ENCODE peak calls at places on chromosomes 11 and 22, in four cellular contexts. One of them, this sample, is unnamed.

GRCh38 chr11:108933630-108934029 is 268.8 kb downstream of the DDX10 start:
- DNase-seq in MV-4-11: no peak
- DNase-seq in MCF 10A: no peak
- DNase-seq in GDM1: no peak
- DNase-seq in this sample: no peak

GRCh38 chr11:71432761-71433647 is 15.2 kb downstream of the DHCR7 start:
- DNase-seq in MV-4-11: no peak
- DNase-seq in MCF 10A: no peak
- DNase-seq in GDM1: no peak
- DNase-seq in this sample: no peak

GRCh38 chr11:47099213-47099917 is 77.3 kb downstream of the ARFGAP2 start:
- DNase-seq in MV-4-11: no peak
- DNase-seq in MCF 10A: peak
- DNase-seq in GDM1: no peak
- DNase-seq in this sample: peak

GRCh38 chr11:13278620-13279486 is 1.3 kb downstream of the BMAL1 start:
- DNase-seq in MV-4-11: no peak
- DNase-seq in MCF 10A: peak
- DNase-seq in GDM1: no peak
- DNase-seq in this sample: no peak

GRCh38 chr11:126607776-126608625 is 252.5 kb downstream of the ST3GAL4 start:
- DNase-seq in MV-4-11: no peak
- DNase-seq in MCF 10A: no peak
- DNase-seq in GDM1: no peak
- DNase-seq in this sample: no peak

GRCh38 chr11:115581871-115582639 is 77.8 kb upstream of the CADM1 start:
- DNase-seq in MV-4-11: peak
- DNase-seq in MCF 10A: no peak
- DNase-seq in GDM1: no peak
- DNase-seq in this sample: peak

GRCh38 chr11:116658876-116659535 is 113.8 kb downstream of the BUD13 start:
- DNase-seq in MV-4-11: no peak
- DNase-seq in MCF 10A: no peak
- DNase-seq in GDM1: no peak
- DNase-seq in this sample: no peak

GRCh38 chr11:34243620-34244493 is 114.0 kb downstream of the ABTB2 start:
- DNase-seq in MV-4-11: peak
- DNase-seq in MCF 10A: peak
- DNase-seq in GDM1: no peak
- DNase-seq in this sample: peak

GRCh38 chr11:43632171-43632570 is 48.4 kb upstream of the HSD17B12 start:
- DNase-seq in MV-4-11: no peak
- DNase-seq in MCF 10A: no peak
- DNase-seq in GDM1: no peak
- DNase-seq in this sample: no peak

GRCh38 chr11:113563766-113564165 is 88.6 kb upstream of the DRD2 start:
- DNase-seq in MV-4-11: no peak
- DNase-seq in MCF 10A: no peak
- DNase-seq in GDM1: no peak
- DNase-seq in this sample: no peak

GRCh38 chr11:19398772-19399542 is 158.2 kb upstream of the E2F8 start:
- DNase-seq in MV-4-11: no peak
- DNase-seq in MCF 10A: peak
- DNase-seq in GDM1: no peak
- DNase-seq in this sample: no peak

GRCh38 chr11:104650234-104650633 is 248.0 kb downstream of the CASP12 start:
- DNase-seq in MV-4-11: no peak
- DNase-seq in MCF 10A: no peak
- DNase-seq in GDM1: no peak
- DNase-seq in this sample: no peak

GRCh38 chr11:96154802-96155520 is 188.0 kb downstream of the MAML2 start:
- DNase-seq in MV-4-11: no peak
- DNase-seq in MCF 10A: peak
- DNase-seq in GDM1: no peak
- DNase-seq in this sample: no peak

GRCh38 chr11:117528061-117528780 is 200.6 kb downstream of the CEP164 start:
- DNase-seq in MV-4-11: no peak
- DNase-seq in MCF 10A: no peak
- DNase-seq in GDM1: no peak
- DNase-seq in this sample: no peak

GRCh38 chr22:23790819-23791736 is 4.3 kb downstream of the SMARCB1 start:
- DNase-seq in MV-4-11: no peak
- DNase-seq in MCF 10A: no peak
- DNase-seq in GDM1: no peak
- DNase-seq in this sample: no peak

GRCh38 chr11:19259487-19260345 is 19.0 kb upstream of the E2F8 start:
- DNase-seq in MV-4-11: peak
- DNase-seq in MCF 10A: peak
- DNase-seq in GDM1: peak
- DNase-seq in this sample: peak

GRCh38 chr11:130760515-130761125 is 155.7 kb downstream of the SNX19 start:
- DNase-seq in MV-4-11: no peak
- DNase-seq in MCF 10A: no peak
- DNase-seq in GDM1: no peak
- DNase-seq in this sample: no peak

GRCh38 chr22:39243443-39244072 is 1.2 kb downstream of the PDGFB start:
- DNase-seq in MV-4-11: no peak
- DNase-seq in MCF 10A: no peak
- DNase-seq in GDM1: no peak
- DNase-seq in this sample: no peak

GRCh38 chr11:113574586-113574985 is 99.4 kb upstream of the DRD2 start:
- DNase-seq in MV-4-11: no peak
- DNase-seq in MCF 10A: no peak
- DNase-seq in GDM1: no peak
- DNase-seq in this sample: no peak

GRCh38 chr11:78203184-78203583 is 14.5 kb downstream of the USP35 start:
- DNase-seq in MV-4-11: no peak
- DNase-seq in MCF 10A: no peak
- DNase-seq in GDM1: no peak
- DNase-seq in this sample: no peak

GRCh38 chr11:8863838-8864237 is 47.2 kb upstream of the AKIP1 start:
- DNase-seq in MV-4-11: no peak
- DNase-seq in MCF 10A: peak
- DNase-seq in GDM1: no peak
- DNase-seq in this sample: no peak

GRCh38 chr11:47348859-47349258 is 3.6 kb downstream of the MYBPC3 start:
- DNase-seq in MV-4-11: peak
- DNase-seq in MCF 10A: peak
- DNase-seq in GDM1: peak
- DNase-seq in this sample: no peak

GRCh38 chr11:128343870-128344269 is 243.5 kb downstream of the ETS1 start:
- DNase-seq in MV-4-11: no peak
- DNase-seq in MCF 10A: no peak
- DNase-seq in GDM1: no peak
- DNase-seq in this sample: no peak

GRCh38 chr22:42797021-42797420 is 60.1 kb downstream of the ARFGAP3 start:
- DNase-seq in MV-4-11: peak
- DNase-seq in MCF 10A: peak
- DNase-seq in GDM1: peak
- DNase-seq in this sample: no peak

GRCh38 chr22:29459773-29460172 is 20.2 kb upstream of the NEFH start:
- DNase-seq in MV-4-11: no peak
- DNase-seq in MCF 10A: no peak
- DNase-seq in GDM1: no peak
- DNase-seq in this sample: no peak

GRCh38 chr11:122864386-122864785 is 18.2 kb upstream of the JHY start:
- DNase-seq in MV-4-11: peak
- DNase-seq in MCF 10A: no peak
- DNase-seq in GDM1: no peak
- DNase-seq in this sample: no peak

GRCh38 chr11:48029686-48030279 is 49.4 kb downstream of the PTPRJ start:
- DNase-seq in MV-4-11: no peak
- DNase-seq in MCF 10A: no peak
- DNase-seq in GDM1: no peak
- DNase-seq in this sample: no peak

GRCh38 chr11:111759375-111759774 is 6.8 kb downstream of the PPP2R1B start:
- DNase-seq in MV-4-11: no peak
- DNase-seq in MCF 10A: no peak
- DNase-seq in GDM1: no peak
- DNase-seq in this sample: no peak

GRCh38 chr11:68045900-68046299 is 7.1 kb downstream of the TCIRG1 start:
- DNase-seq in MV-4-11: no peak
- DNase-seq in MCF 10A: no peak
- DNase-seq in GDM1: no peak
- DNase-seq in this sample: no peak

GRCh38 chr11:44389963-44390605 is 80.1 kb upstream of the ALX4 start:
- DNase-seq in MV-4-11: peak
- DNase-seq in MCF 10A: no peak
- DNase-seq in GDM1: no peak
- DNase-seq in this sample: no peak

GRCh38 chr11:57349491-57350274 is 11.5 kb downstream of the P2RX3 start:
- DNase-seq in MV-4-11: no peak
- DNase-seq in MCF 10A: peak
- DNase-seq in GDM1: no peak
- DNase-seq in this sample: peak

GRCh38 chr22:23533328-23533762 is 46.7 kb downstream of the IGLL1 start:
- DNase-seq in MV-4-11: no peak
- DNase-seq in MCF 10A: peak
- DNase-seq in GDM1: peak
- DNase-seq in this sample: no peak

GRCh38 chr11:6526411-6527135 is 29.5 kb downstream of the DNHD1 start:
- DNase-seq in MV-4-11: no peak
- DNase-seq in MCF 10A: no peak
- DNase-seq in GDM1: no peak
- DNase-seq in this sample: no peak

GRCh38 chr22:30312053-30312452 is 14.7 kb downstream of the TBC1D10A start:
- DNase-seq in MV-4-11: no peak
- DNase-seq in MCF 10A: peak
- DNase-seq in GDM1: no peak
- DNase-seq in this sample: no peak

GRCh38 chr11:128904872-128905344 is 13.8 kb downstream of the KCNJ5 start:
- DNase-seq in MV-4-11: no peak
- DNase-seq in MCF 10A: peak
- DNase-seq in GDM1: no peak
- DNase-seq in this sample: peak

GRCh38 chr11:65442952-65443351 is 20.4 kb downstream of the NEAT1 start:
- DNase-seq in MV-4-11: no peak
- DNase-seq in MCF 10A: peak
- DNase-seq in GDM1: no peak
- DNase-seq in this sample: no peak

GRCh38 chr22:26777402-26777801 is 120.0 kb downstream of the MIAT start:
- DNase-seq in MV-4-11: no peak
- DNase-seq in MCF 10A: no peak
- DNase-seq in GDM1: no peak
- DNase-seq in this sample: no peak

GRCh38 chr22:25139062-25139461 is 60.6 kb upstream of the CRYBB3 start:
- DNase-seq in MV-4-11: no peak
- DNase-seq in MCF 10A: no peak
- DNase-seq in GDM1: no peak
- DNase-seq in this sample: peak

This sample was measured in colonic mucosa.